ENCODE peak calls at places on chromosomes 2 and 18, in seven cellular contexts. O is neuronal stem cell, M is H9, P is mesenchymal stem cell, Z is mesendoderm, L is H1, K is trophoblast cell. A is an unnamed sample.

GRCh38 chr2:101012706-101013181 is 10.7 kb downstream of the RPL31 start:
- DNase-seq in O (peak; percentile 52), M (no peak), P (peak; percentile 52), Z (peak; percentile 19), L (no peak), K (peak; percentile 19), A (peak; percentile 45)

GRCh38 chr2:64414736-64415435 is 39.1 kb upstream of the LGALSL start:
- DNase-seq in O (no peak), M (no peak), P (no peak), Z (no peak), L (no peak), K (no peak), A (no peak)

GRCh38 chr18:76390452-76391035 is 104.5 kb downstream of the ZNF516 start:
- DNase-seq in O (no peak), M (no peak), P (no peak), Z (no peak), L (no peak), K (no peak), A (no peak)

GRCh38 chr2:101396352-101396717 is 9.0 kb upstream of the CREG2 start:
- DNase-seq in O (no peak), M (no peak), P (peak; percentile 96), Z (no peak), L (no peak), K (peak; percentile 22), A (peak; percentile 97)

GRCh38 chr2:241070811-241071676 is 31.0 kb downstream of the MTERF4 start:
- DNase-seq in O (no peak), M (no peak), P (no peak), Z (no peak), L (no peak), K (no peak), A (no peak)

GRCh38 chr2:191656389-191656788 is 21.5 kb upstream of the NABP1 start:
- DNase-seq in O (no peak), M (no peak), P (peak; percentile 70), Z (no peak), L (no peak), K (peak; percentile 58), A (peak; percentile 86)

GRCh38 chr2:6914829-6915228 is 2.4 kb upstream of the RNF144A start:
- DNase-seq in O (no peak), M (no peak), P (peak; percentile 35), Z (no peak), L (no peak), K (no peak), A (peak; percentile 2)

GRCh38 chr2:26542676-26543505 is 65.0 kb upstream of the OTOF start:
- DNase-seq in O (no peak), M (no peak), P (no peak), Z (no peak), L (no peak), K (no peak), A (no peak)

GRCh38 chr2:80326214-80326613 is 21.7 kb upstream of the LRRTM1 start:
- DNase-seq in O (no peak), M (no peak), P (peak; percentile 58), Z (peak; percentile 70), L (no peak), K (no peak), A (peak; percentile 19)

GRCh38 chr2:20424300-20425290 is 22.3 kb upstream of the RHOB start:
- DNase-seq in O (no peak), M (peak; percentile 20), P (peak; percentile 97), Z (peak; percentile 19), L (no peak), K (no peak), A (peak; percentile 93)

GRCh38 chr2:157220502-157220901 is 37.0 kb upstream of the GALNT5 start:
- DNase-seq in O (no peak), M (no peak), P (no peak), Z (no peak), L (no peak), K (no peak), A (no peak)

GRCh38 chr2:191018048-191018447 is 4.1 kb upstream of the STAT1 start:
- DNase-seq in O (no peak), M (no peak), P (no peak), Z (no peak), L (no peak), K (no peak), A (peak; percentile 35)

GRCh38 chr18:10261315-10262276 is 192.8 kb upstream of the APCDD1 start:
- DNase-seq in O (no peak), M (no peak), P (peak; percentile 48), Z (no peak), L (no peak), K (no peak), A (peak; percentile 52)

GRCh38 chr18:46069524-46069923 is 2.5 kb downstream of the PSTPIP2 start:
- DNase-seq in O (no peak), M (no peak), P (no peak), Z (no peak), L (no peak), K (peak; percentile 36), A (peak; percentile 33)

GRCh38 chr2:108707300-108707699 is 12.0 kb upstream of the RANBP2 start:
- DNase-seq in O (no peak), M (no peak), P (no peak), Z (no peak), L (no peak), K (no peak), A (no peak)

GRCh38 chr2:23015651-23016050 is 369.3 kb upstream of the KLHL29 start:
- DNase-seq in O (no peak), M (no peak), P (no peak), Z (no peak), L (no peak), K (no peak), A (no peak)

GRCh38 chr2:72011356-72011661 is 136.4 kb downstream of the CYP26B1 start:
- DNase-seq in O (no peak), M (peak; percentile 10), P (no peak), Z (no peak), L (no peak), K (no peak), A (no peak)

GRCh38 chr2:187158452-187158851 is 289.6 kb downstream of the CALCRL start:
- DNase-seq in O (no peak), M (no peak), P (no peak), Z (no peak), L (no peak), K (no peak), A (no peak)

GRCh38 chr18:31648966-31649429 is 35.4 kb downstream of the B4GALT6 start:
- DNase-seq in O (no peak), M (no peak), P (peak; percentile 87), Z (peak; percentile 82), L (no peak), K (peak; percentile 92), A (peak; percentile 15)

GRCh38 chr2:126866451-126866850 is 32.2 kb upstream of the TEX51 start:
- DNase-seq in O (no peak), M (no peak), P (no peak), Z (no peak), L (no peak), K (no peak), A (no peak)

GRCh38 chr2:126864861-126865260 is 33.8 kb upstream of the TEX51 start:
- DNase-seq in O (no peak), M (no peak), P (no peak), Z (peak; percentile 27), L (no peak), K (no peak), A (no peak)

GRCh38 chr2:126860395-126860794 is 38.3 kb upstream of the TEX51 start:
- DNase-seq in O (no peak), M (no peak), P (no peak), Z (no peak), L (no peak), K (no peak), A (no peak)

GRCh38 chr2:126862730-126863129 is 36.0 kb upstream of the TEX51 start:
- DNase-seq in O (no peak), M (no peak), P (no peak), Z (no peak), L (no peak), K (no peak), A (no peak)

GRCh38 chr2:126863336-126864015 is 35.2 kb upstream of the TEX51 start:
- DNase-seq in O (no peak), M (no peak), P (no peak), Z (no peak), L (no peak), K (no peak), A (no peak)
- H2AK5ac ChIP-seq in O (no peak overlapping the region), M (no peak overlapping the region), P (no peak overlapping the region), Z (no peak overlapping the region), L (no peak overlapping the region), K (no peak overlapping the region), A (no peak overlapping the region)

DNA sequence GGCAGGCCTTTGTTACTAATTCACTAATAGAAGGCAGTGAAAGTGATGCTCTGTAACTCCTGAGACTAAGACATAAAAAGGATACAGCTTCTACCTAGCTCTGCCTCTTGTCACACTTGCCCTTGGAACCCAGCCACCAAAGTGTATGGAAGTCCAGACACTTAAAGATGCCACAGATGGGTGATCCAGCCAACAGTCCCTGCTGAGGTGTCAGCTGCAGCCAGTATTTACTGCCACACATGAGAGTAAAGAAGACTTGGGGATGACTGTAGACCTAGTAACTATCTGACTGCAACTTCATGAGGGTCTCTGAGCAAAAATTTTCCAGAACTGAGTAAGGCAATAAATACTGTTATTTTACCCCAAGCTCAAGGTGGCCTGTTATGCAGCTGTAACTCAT is 8.8 kb downstream of the IMMT start:
- DNase-seq in O (no peak), M (no peak), P (no peak), Z (no peak), L (no peak), K (no peak), A (no peak)
- H2AK5ac ChIP-seq in O (no peak overlapping the region), M (no peak overlapping the region), P (no peak overlapping the region), Z (no peak overlapping the region), L (no peak overlapping the region), K (no peak overlapping the region), A (no peak overlapping the region)

GRCh38 chr18:12397793-12398192 is 9.9 kb upstream of the PRELID3A start:
- DNase-seq in O (no peak), M (no peak), P (no peak), Z (no peak), L (no peak), K (no peak), A (no peak)

GRCh38 chr18:12401881-12402280 is 5.8 kb upstream of the PRELID3A start:
- DNase-seq in O (no peak), M (no peak), P (no peak), Z (no peak), L (no peak), K (no peak), A (no peak)

GRCh38 chr18:12397254-12397653 is 10.5 kb upstream of the PRELID3A start:
- DNase-seq in O (no peak), M (no peak), P (no peak), Z (no peak), L (no peak), K (no peak), A (no peak)

GRCh38 chr18:12398625-12399024 is 9.1 kb upstream of the PRELID3A start:
- DNase-seq in O (no peak), M (no peak), P (no peak), Z (no peak), L (no peak), K (no peak), A (no peak)

DNA sequence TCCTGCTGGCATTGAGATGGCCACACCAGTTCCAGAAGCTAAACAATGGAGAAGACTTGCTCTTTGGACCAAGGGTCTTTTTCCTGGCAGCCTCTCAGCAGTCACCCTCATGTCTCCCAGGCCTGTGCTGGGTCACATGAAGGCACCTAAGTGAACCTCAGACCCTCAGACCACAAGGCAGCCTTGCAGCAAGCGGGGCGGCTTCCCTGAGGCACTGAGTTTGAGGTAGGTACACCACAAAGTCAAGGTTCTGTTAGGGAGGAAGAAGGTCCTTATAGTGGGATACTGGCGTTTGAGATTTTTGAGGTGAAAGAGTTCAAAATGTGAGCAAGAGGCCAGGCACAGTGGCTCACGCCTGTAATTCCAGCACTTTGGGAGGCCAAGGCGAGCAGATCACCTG is 8.5 kb upstream of the PRELID3A start:
- DNase-seq in O (no peak), M (no peak), P (no peak), Z (no peak), L (no peak), K (no peak), A (no peak)
- H2AK5ac ChIP-seq in O (no peak overlapping the region), M (no peak overlapping the region), P (no peak overlapping the region), Z (no peak overlapping the region), L (no peak overlapping the region), K (no peak overlapping the region), A (no peak overlapping the region)

GRCh38 chr2:38535404-38535744 is 67.4 kb downstream of the HNRNPLL start:
- DNase-seq in O (no peak), M (no peak), P (no peak), Z (no peak), L (no peak), K (no peak), A (no peak)
- H2AK5ac ChIP-seq in O (peak overlapping the region; percentile 17), M (no peak overlapping the region), P (no peak overlapping the region), Z (no peak overlapping the region), L (no peak overlapping the region), K (no peak overlapping the region), A (no peak overlapping the region)